ENCODE peak calls at places on chromosomes 7 and 10, in seven cellular contexts. Y is body of pancreas, T is NCI-H1694, R is NCI-H2081 treated with DMSO at 0.1 percent for 48 hours, D is neural progenitor cell, O is lung microvascular endothelial cell, X is hepatic stellate cell. G is an unnamed sample.

GRCh38 chr7:112452102-112452888 is 2.0 kb downstream of the IFRD1 start:
- DNase-seq in Y (peak), T (no peak), R (no peak), D (peak), O (peak), X (peak), G (no peak)

GRCh38 chr10:100498059-100498458 is 21.6 kb downstream of the SEC31B start:
- DNase-seq in Y (no peak), T (no peak), R (no peak), D (no peak), O (no peak), X (no peak), G (no peak)

GRCh38 chr7:37352974-37353948 is 95.4 kb downstream of the ELMO1 start:
- DNase-seq in Y (no peak), T (no peak), R (no peak), D (peak), O (peak), X (no peak), G (peak)

GRCh38 chr10:132591166-132591971 is 53.8 kb downstream of the INPP5A start:
- DNase-seq in Y (peak), T (no peak), R (no peak), D (no peak), O (peak), X (peak), G (no peak)

GRCh38 chr7:75617634-75618234 is 121.0 kb downstream of the HIP1 start:
- DNase-seq in Y (peak), T (no peak), R (no peak), D (no peak), O (peak), X (no peak), G (peak)

GRCh38 chr10:110336111-110336721 is 31.5 kb upstream of the SMNDC1 start:
- DNase-seq in Y (no peak), T (no peak), R (no peak), D (peak), O (no peak), X (peak), G (no peak)

GRCh38 chr10:96153065-96153464 is 23.0 kb downstream of the ZNF518A start:
- DNase-seq in Y (no peak), T (no peak), R (no peak), D (no peak), O (no peak), X (no peak), G (no peak)

GRCh38 chr10:44193156-44193555 is 191.7 kb downstream of the CXCL12 start:
- DNase-seq in Y (no peak), T (no peak), R (no peak), D (no peak), O (no peak), X (no peak), G (no peak)

GRCh38 chr10:33772370-33773331 is 438.2 kb upstream of the NRP1 start:
- DNase-seq in Y (no peak), T (no peak), R (no peak), D (peak), O (peak), X (no peak), G (no peak)

GRCh38 chr10:55024718-55025117 is 223.7 kb upstream of the PCDH15 start:
- DNase-seq in Y (no peak), T (no peak), R (peak), D (no peak), O (peak), X (no peak), G (no peak)

GRCh38 chr7:76022026-76022780 is 25.6 kb downstream of the STYXL1 start:
- DNase-seq in Y (no peak), T (no peak), R (no peak), D (no peak), O (no peak), X (no peak), G (no peak)

GRCh38 chr10:129525408-129525807 is 58.4 kb downstream of the MGMT start:
- DNase-seq in Y (no peak), T (no peak), R (no peak), D (no peak), O (no peak), X (no peak), G (no peak)

GRCh38 chr10:66784796-66785195 is 141.0 kb upstream of the LRRTM3 start:
- DNase-seq in Y (no peak), T (no peak), R (no peak), D (no peak), O (no peak), X (no peak), G (no peak)

GRCh38 chr7:137316643-137317042 is 26.9 kb downstream of the PTN start:
- DNase-seq in Y (no peak), T (no peak), R (no peak), D (no peak), O (no peak), X (no peak), G (no peak)

GRCh38 chr10:68543004-68543918 is 15.9 kb upstream of the SLC25A16 start:
- DNase-seq in Y (no peak), T (no peak), R (no peak), D (no peak), O (no peak), X (no peak), G (no peak)

GRCh38 chr7:116455009-116455408 is 44.5 kb upstream of the CAV2 start:
- DNase-seq in Y (no peak), T (no peak), R (no peak), D (no peak), O (no peak), X (peak), G (no peak)

GRCh38 chr7:5303885-5304505 is 21.3 kb downstream of the SLC29A4 start:
- DNase-seq in Y (no peak), T (no peak), R (no peak), D (no peak), O (no peak), X (no peak), G (no peak)

GRCh38 chr7:136956232-136956631 is 87.8 kb downstream of the CHRM2 start:
- DNase-seq in Y (no peak), T (no peak), R (no peak), D (no peak), O (no peak), X (no peak), G (no peak)

GRCh38 chr7:51350195-51350896 is 33.7 kb upstream of the COBL start:
- DNase-seq in Y (no peak), T (no peak), R (no peak), D (no peak), O (no peak), X (no peak), G (no peak)